ENCODE peak calls at places on chromosomes 1 and 21, in seven cellular contexts. R, P, C, Q, F, T and X are unnamed samples.

GRCh38 chr1:236280438-236281285 is 1.1 kb downstream of the ERO1B start:
- DNase-seq in R (no peak), P (peak), C (no peak), Q (no peak), F (no peak), T (no peak), X (peak)

GRCh38 chr1:175186371-175187160 is 6.0 kb downstream of the KIAA0040 start:
- DNase-seq in R (no peak), P (no peak), C (no peak), Q (no peak), F (no peak), T (no peak), X (no peak)

GRCh38 chr1:35264861-35265260 is 3.6 kb upstream of the ZMYM4 start:
- DNase-seq in R (no peak), P (no peak), C (no peak), Q (peak), F (peak), T (no peak), X (peak)

GRCh38 chr1:111221276-111221632 is 6.3 kb upstream of the CHI3L2 start:
- DNase-seq in R (no peak), P (no peak), C (no peak), Q (no peak), F (no peak), T (no peak), X (no peak)

GRCh38 chr21:23968722-23969647 is 1638.3 kb downstream of the MRPL39 start:
- DNase-seq in R (no peak), P (peak), C (no peak), Q (no peak), F (peak), T (peak), X (peak)

GRCh38 chr1:152036316-152037216 is at the start of gene S100A11:
- DNase-seq in R (peak), P (no peak), C (peak), Q (peak), F (peak), T (no peak), X (peak)

GRCh38 chr1:27574871-27575831 is 28.8 kb downstream of the AHDC1 start:
- DNase-seq in R (no peak), P (no peak), C (peak), Q (peak), F (peak), T (no peak), X (peak)

GRCh38 chr1:211281322-211282022 is 22.3 kb downstream of the RCOR3 start:
- DNase-seq in R (no peak), P (no peak), C (no peak), Q (no peak), F (no peak), T (no peak), X (no peak)

GRCh38 chr21:45919593-45919992 is 62.0 kb upstream of the COL6A1 start:
- DNase-seq in R (no peak), P (no peak), C (no peak), Q (no peak), F (no peak), T (no peak), X (no peak)

GRCh38 chr1:244370060-244370637 is 81.6 kb downstream of the ADSS2 start:
- DNase-seq in R (no peak), P (no peak), C (no peak), Q (no peak), F (no peak), T (no peak), X (no peak)

GRCh38 chr1:164637461-164638375 is 78.7 kb downstream of the PBX1 start:
- DNase-seq in R (peak), P (no peak), C (no peak), Q (no peak), F (peak), T (no peak), X (no peak)

DNA sequence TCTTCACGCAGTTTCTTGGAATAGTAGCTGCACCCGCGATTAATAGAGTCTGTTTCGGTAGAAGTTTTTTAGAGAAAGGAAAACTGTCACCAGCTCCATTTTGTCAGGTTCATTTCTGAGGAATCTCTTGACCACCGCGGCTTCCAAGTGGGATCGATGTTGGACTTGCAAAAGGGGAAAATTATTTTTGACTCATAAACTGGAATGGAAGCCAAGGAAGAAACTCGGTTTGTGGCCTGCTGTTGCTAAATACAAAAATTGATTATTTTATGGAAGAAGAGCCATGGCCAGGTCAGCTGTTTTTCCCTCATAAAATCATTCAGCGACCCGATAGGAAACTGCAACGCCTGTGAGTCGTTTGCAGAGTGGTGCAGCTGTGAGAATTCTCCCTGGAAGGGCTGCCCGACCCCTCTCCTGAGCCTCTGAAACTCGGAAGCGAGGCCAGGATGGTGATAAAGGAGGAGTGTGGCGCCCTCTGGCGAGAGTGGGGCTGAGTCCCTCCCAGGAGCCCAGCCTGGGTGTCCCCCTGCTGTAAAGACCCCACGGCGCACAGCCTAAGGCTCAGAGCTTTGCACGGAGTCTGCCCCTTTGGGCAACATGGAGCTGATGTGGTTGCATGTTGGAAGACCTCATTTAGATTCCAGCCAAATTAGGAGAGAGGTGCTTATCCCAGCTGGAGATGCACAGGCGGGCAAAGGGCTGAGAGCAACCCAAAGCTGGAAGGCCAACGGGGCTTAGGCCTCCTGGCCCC is 83.6 kb upstream of the SLC25A33 start:
- DNase-seq in R (peak), P (peak), C (peak), Q (peak), F (peak), T (no peak), X (peak)
- TF ChIP-seq CTCF in R (peak), P (peak), C (peak), Q (peak), F (peak), T (peak), X (peak)

DNA sequence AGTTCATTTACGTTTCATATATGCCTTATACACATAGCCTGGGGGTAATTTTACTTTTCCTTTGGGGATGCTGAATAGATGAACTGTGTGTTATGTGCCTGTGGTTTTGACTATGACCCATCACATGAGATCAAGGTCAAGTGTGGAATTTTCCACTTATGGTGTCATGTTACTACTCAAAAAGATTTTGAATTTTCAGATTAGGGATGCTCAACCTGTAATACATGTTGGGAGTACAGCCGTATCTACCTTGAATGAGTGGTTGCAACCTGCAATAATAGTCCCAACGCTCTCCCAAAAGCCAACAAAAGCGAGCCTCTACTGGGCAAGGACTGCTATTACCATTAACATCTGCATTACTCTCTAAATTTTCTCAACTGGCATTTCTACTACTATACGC is 68.5 kb upstream of the SDC3 start:
- DNase-seq in R (no peak), P (no peak), C (no peak), Q (no peak), F (peak), T (no peak), X (no peak)
- TF ChIP-seq CTCF in R (peak), P (peak), C (peak), Q (no peak), F (peak), T (no peak), X (peak)

DNA sequence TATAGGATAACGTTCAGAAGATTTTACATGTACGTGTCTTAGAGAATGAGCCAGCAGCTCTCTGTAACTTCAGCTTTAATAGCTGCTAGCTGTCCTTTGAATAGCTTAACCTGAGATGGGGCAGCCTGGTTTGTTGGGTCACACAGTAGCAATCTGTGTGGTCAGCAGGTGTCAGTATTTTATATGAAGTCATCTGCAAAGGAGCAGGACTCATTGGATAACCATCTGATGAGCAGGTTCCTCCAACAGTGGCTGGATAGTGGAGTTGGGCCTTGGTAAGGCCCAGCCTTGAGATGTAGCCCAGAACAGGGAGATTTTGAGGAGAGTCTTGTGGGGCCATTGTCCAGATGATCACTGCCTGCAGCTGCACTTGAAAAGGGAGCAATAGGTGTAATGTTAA is 6.4 kb downstream of the GSTM5 start:
- DNase-seq in R (peak), P (no peak), C (no peak), Q (no peak), F (no peak), T (no peak), X (peak)
- TF ChIP-seq CTCF in R (no peak), P (peak), C (peak), Q (no peak), F (no peak), T (peak), X (no peak)

GRCh38 chr1:197521118-197521739 is 253.2 kb downstream of the CRB1 start:
- DNase-seq in R (peak), P (peak), C (peak), Q (no peak), F (peak), T (no peak), X (peak)

DNA sequence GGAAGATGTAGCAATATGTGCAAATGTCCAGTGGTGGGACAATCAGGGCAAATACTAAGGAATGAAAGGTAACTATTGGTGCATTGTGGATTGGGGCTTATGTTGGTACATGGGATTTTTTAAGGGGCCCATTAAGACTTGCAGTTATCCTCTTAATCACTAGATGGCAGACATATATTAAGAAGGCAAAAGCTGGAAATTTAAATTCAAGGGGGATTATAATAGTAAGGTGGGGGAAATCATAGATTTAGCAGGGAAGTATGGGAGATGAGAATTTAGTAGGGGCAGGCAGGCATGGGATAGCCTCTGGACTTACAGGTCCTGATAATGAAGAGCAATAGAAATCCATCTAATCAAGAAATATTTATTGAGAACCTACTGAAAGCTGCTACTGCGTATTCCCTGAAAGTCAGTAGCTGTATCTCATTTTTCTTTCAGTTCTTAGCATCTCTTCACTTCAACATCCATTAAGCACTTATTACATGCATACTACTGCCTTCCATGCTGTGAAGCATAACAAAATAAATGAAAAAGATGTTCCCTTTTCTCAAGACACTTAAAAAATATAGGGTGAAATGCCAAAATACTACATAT is 251.8 kb downstream of the CRB1 start:
- DNase-seq in R (peak), P (peak), C (no peak), Q (no peak), F (peak), T (no peak), X (no peak)
- TF ChIP-seq CTCF in R (peak), P (peak), C (peak), Q (no peak), F (peak), T (peak), X (peak)

GRCh38 chr1:114671011-114671938 is 1.4 kb upstream of the DENND2C start:
- DNase-seq in R (no peak), P (peak), C (no peak), Q (no peak), F (peak), T (no peak), X (no peak)
- TF ChIP-seq CTCF in R (peak), P (peak), C (peak), Q (no peak), F (peak), T (peak), X (peak)

GRCh38 chr1:52234708-52235107 is 92.8 kb downstream of the ZFYVE9 start:
- DNase-seq in R (no peak), P (no peak), C (no peak), Q (no peak), F (no peak), T (no peak), X (no peak)
- TF ChIP-seq CTCF in R (no peak), P (no peak), C (no peak), Q (no peak), F (no peak), T (no peak), X (no peak)

DNA sequence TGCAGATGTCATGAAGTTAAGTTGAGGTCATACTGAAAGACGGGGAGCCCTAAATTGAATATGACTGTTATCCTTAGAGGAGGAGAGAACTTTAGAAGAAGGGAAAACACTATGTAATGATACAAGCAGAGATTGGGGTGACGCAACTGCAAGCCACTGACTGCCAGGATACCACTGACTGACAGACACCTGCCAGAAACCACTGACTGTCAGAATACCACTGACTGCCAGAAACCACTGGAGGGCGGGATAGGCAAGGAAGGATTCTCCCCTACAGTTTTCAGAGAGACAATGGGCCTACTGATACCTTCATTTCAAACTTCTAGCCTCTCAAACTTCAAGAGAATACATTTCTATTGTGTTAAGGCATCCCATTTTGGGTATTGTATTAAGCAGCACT is 388.7 kb downstream of the USH2A start:
- DNase-seq in R (no peak), P (no peak), C (no peak), Q (no peak), F (no peak), T (no peak), X (peak)
- TF ChIP-seq CTCF in R (peak), P (peak), C (peak), Q (no peak), F (peak), T (peak), X (no peak)

GRCh38 chr1:181087400-181087901 is 1.0 kb upstream of the IER5 start:
- DNase-seq in R (no peak), P (peak), C (no peak), Q (no peak), F (no peak), T (no peak), X (no peak)

GRCh38 chr1:181086926-181087325 is 1.6 kb upstream of the IER5 start:
- DNase-seq in R (no peak), P (no peak), C (no peak), Q (no peak), F (peak), T (no peak), X (no peak)

GRCh38 chr1:181084606-181084969 is 3.9 kb upstream of the IER5 start:
- DNase-seq in R (no peak), P (no peak), C (no peak), Q (no peak), F (no peak), T (no peak), X (no peak)

GRCh38 chr1:181081399-181081798 is 7.1 kb upstream of the IER5 start:
- DNase-seq in R (no peak), P (no peak), C (no peak), Q (no peak), F (no peak), T (no peak), X (no peak)

GRCh38 chr1:181083842-181084605 is 4.5 kb upstream of the IER5 start:
- DNase-seq in R (peak), P (peak), C (no peak), Q (no peak), F (peak), T (peak), X (peak)
- TF ChIP-seq CTCF in R (peak), P (peak), C (peak), Q (no peak), F (peak), T (peak), X (peak)

DNA sequence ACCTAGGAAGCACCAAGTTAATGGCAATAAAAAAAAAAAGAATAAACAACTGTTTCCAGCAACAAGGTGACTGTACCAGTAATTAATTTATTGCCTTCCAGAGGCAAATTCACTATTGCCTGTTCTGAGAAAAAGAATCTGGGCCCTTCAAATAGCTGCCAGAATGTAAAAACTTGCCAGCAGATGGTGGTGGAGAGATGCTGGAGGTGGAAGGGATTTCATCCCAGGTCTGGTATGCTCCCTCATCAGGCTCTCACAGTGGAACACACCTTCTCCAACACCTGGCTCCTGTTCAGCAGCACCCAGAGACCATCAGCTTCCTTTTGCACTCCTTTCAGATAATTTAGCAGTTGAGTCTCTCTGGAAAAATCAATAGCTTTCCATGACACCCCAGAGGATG is 792.9 kb upstream of the ADAMTS5 start:
- DNase-seq in R (no peak), P (no peak), C (no peak), Q (no peak), F (no peak), T (no peak), X (peak)
- TF ChIP-seq CTCF in R (no peak), P (no peak), C (no peak), Q (no peak), F (peak), T (no peak), X (no peak)